ENCODE peak calls at places on chromosomes 3 and 15, in five cellular contexts. One of them, this sample, is unnamed. For H3K4me1, the result is how much of the 10 kb centered on the place peaks cover.

GRCh38 chr15:31453558-31454318 is 127.1 kb downstream of the KLF13 start:
- DNase-seq in A549: no peak
- DNase-seq in H9: peak
- DNase-seq in CD4-positive, CD25-positive, alpha-beta regulatory T cell: no peak
- DNase-seq in Peyer's patch: no peak
- DNase-seq in this sample: no peak

GRCh38 chr3:73419179-73419803 is 205.4 kb downstream of the PDZRN3 start:
- DNase-seq in A549: no peak
- DNase-seq in Peyer's patch: no peak
- DNase-seq in CD4-positive, CD25-positive, alpha-beta regulatory T cell: no peak
- DNase-seq in H9: no peak
- DNase-seq in this sample: no peak

GRCh38 chr3:179971280-179971679 is 65.5 kb downstream of the PEX5L start:
- DNase-seq in A549: no peak
- DNase-seq in Peyer's patch: no peak
- DNase-seq in CD4-positive, CD25-positive, alpha-beta regulatory T cell: no peak
- DNase-seq in H9: no peak
- DNase-seq in this sample: no peak

GRCh38 chr3:33075996-33076395 is 20.9 kb downstream of the GLB1 start:
- DNase-seq in Peyer's patch: no peak
- DNase-seq in A549: no peak
- DNase-seq in H9: no peak
- DNase-seq in CD4-positive, CD25-positive, alpha-beta regulatory T cell: no peak
- DNase-seq in this sample: no peak

GRCh38 chr15:41284425-41285177 is 47.8 kb downstream of the OIP5 start:
- DNase-seq in Peyer's patch: peak
- DNase-seq in H9: no peak
- DNase-seq in A549: peak
- DNase-seq in CD4-positive, CD25-positive, alpha-beta regulatory T cell: peak
- DNase-seq in this sample: no peak

GRCh38 chr3:167728631-167729335 is 5.9 kb downstream of the PDCD10 start:
- DNase-seq in A549: peak
- DNase-seq in Peyer's patch: no peak
- DNase-seq in H9: no peak
- DNase-seq in CD4-positive, CD25-positive, alpha-beta regulatory T cell: no peak
- DNase-seq in this sample: no peak

GRCh38 chr3:103787879-103788278 is 1353.1 kb downstream of the ZPLD1 start:
- DNase-seq in H9: no peak
- DNase-seq in Peyer's patch: no peak
- DNase-seq in CD4-positive, CD25-positive, alpha-beta regulatory T cell: no peak
- DNase-seq in A549: no peak
- DNase-seq in this sample: no peak

GRCh38 chr15:81091889-81092558 is 42.0 kb upstream of the CFAP161 start:
- DNase-seq in CD4-positive, CD25-positive, alpha-beta regulatory T cell: no peak
- DNase-seq in H9: no peak
- DNase-seq in A549: peak
- DNase-seq in Peyer's patch: no peak
- DNase-seq in this sample: no peak

GRCh38 chr3:71461749-71462483 is 121.6 kb downstream of the FOXP1 start:
- DNase-seq in CD4-positive, CD25-positive, alpha-beta regulatory T cell: no peak
- DNase-seq in A549: no peak
- DNase-seq in Peyer's patch: no peak
- DNase-seq in H9: no peak
- DNase-seq in this sample: no peak

GRCh38 chr15:60255390-60255789 is 142.4 kb downstream of the ANXA2 start:
- DNase-seq in A549: peak
- DNase-seq in H9: no peak
- DNase-seq in Peyer's patch: no peak
- DNase-seq in CD4-positive, CD25-positive, alpha-beta regulatory T cell: no peak
- DNase-seq in this sample: peak

GRCh38 chr15:35495075-35495474 is 50.9 kb downstream of the DPH6 start:
- DNase-seq in H9: no peak
- DNase-seq in A549: no peak
- DNase-seq in Peyer's patch: no peak
- DNase-seq in CD4-positive, CD25-positive, alpha-beta regulatory T cell: no peak
- DNase-seq in this sample: no peak

GRCh38 chr3:166013073-166013679 is 176.0 kb upstream of the BCHE start:
- DNase-seq in H9: no peak
- DNase-seq in CD4-positive, CD25-positive, alpha-beta regulatory T cell: no peak
- DNase-seq in A549: peak
- DNase-seq in Peyer's patch: no peak
- DNase-seq in this sample: no peak

GRCh38 chr3:18946524-18946923 is 201.8 kb upstream of the KCNH8 start:
- DNase-seq in Peyer's patch: no peak
- DNase-seq in H9: peak
- DNase-seq in A549: peak
- DNase-seq in CD4-positive, CD25-positive, alpha-beta regulatory T cell: no peak
- DNase-seq in this sample: no peak

GRCh38 chr15:60614862-60615771 is 136.2 kb upstream of the ICE2 start:
- DNase-seq in CD4-positive, CD25-positive, alpha-beta regulatory T cell: no peak
- DNase-seq in A549: no peak
- DNase-seq in Peyer's patch: no peak
- DNase-seq in H9: peak
- DNase-seq in this sample: no peak

GRCh38 chr3:188742755-188743549 is 428.8 kb upstream of the TPRG1 start:
- DNase-seq in A549: no peak
- DNase-seq in Peyer's patch: no peak
- DNase-seq in CD4-positive, CD25-positive, alpha-beta regulatory T cell: no peak
- DNase-seq in H9: no peak
- DNase-seq in this sample: no peak

GRCh38 chr3:36969540-36970432 is 23.1 kb downstream of the EPM2AIP1 start:
- DNase-seq in A549: peak
- DNase-seq in CD4-positive, CD25-positive, alpha-beta regulatory T cell: peak
- DNase-seq in Peyer's patch: peak
- DNase-seq in H9: peak
- DNase-seq in this sample: no peak

GRCh38 chr3:148866261-148866660 is 1.2 kb downstream of the CPA3 start:
- DNase-seq in A549: no peak
- DNase-seq in H9: no peak
- DNase-seq in CD4-positive, CD25-positive, alpha-beta regulatory T cell: no peak
- DNase-seq in Peyer's patch: no peak
- DNase-seq in this sample: no peak

GRCh38 chr15:63049747-63050439 is 7.3 kb downstream of the TPM1 start:
- DNase-seq in A549: peak
- DNase-seq in CD4-positive, CD25-positive, alpha-beta regulatory T cell: no peak
- DNase-seq in Peyer's patch: no peak
- DNase-seq in H9: no peak
- DNase-seq in this sample: no peak

GRCh38 chr3:195752066-195752465 is 31.3 kb downstream of the MUC20 start:
- DNase-seq in CD4-positive, CD25-positive, alpha-beta regulatory T cell: no peak
- DNase-seq in A549: no peak
- DNase-seq in H9: no peak
- DNase-seq in Peyer's patch: no peak
- DNase-seq in this sample: no peak

GRCh38 chr3:157104521-157104920 is 55.4 kb downstream of the CCNL1 start:
- DNase-seq in H9: no peak
- DNase-seq in A549: no peak
- DNase-seq in Peyer's patch: no peak
- DNase-seq in CD4-positive, CD25-positive, alpha-beta regulatory T cell: no peak
- DNase-seq in this sample: no peak

GRCh38 chr15:68316061-68316804 is 38.7 kb downstream of the FEM1B start:
- DNase-seq in H9: peak
- DNase-seq in Peyer's patch: no peak
- DNase-seq in A549: peak
- DNase-seq in CD4-positive, CD25-positive, alpha-beta regulatory T cell: no peak
- DNase-seq in this sample: no peak

GRCh38 chr15:36501063-36501678 is 78.3 kb upstream of the CDIN1 start:
- DNase-seq in Peyer's patch: no peak
- DNase-seq in CD4-positive, CD25-positive, alpha-beta regulatory T cell: peak
- DNase-seq in H9: peak
- DNase-seq in A549: peak
- DNase-seq in this sample: no peak

GRCh38 chr3:62551556-62551955 is 178.2 kb upstream of the FEZF2 start:
- DNase-seq in A549: no peak
- DNase-seq in Peyer's patch: no peak
- DNase-seq in CD4-positive, CD25-positive, alpha-beta regulatory T cell: no peak
- DNase-seq in H9: no peak
- DNase-seq in this sample: no peak

GRCh38 chr3:171044384-171044783 is 17.9 kb upstream of the SLC2A2 start:
- DNase-seq in CD4-positive, CD25-positive, alpha-beta regulatory T cell: no peak
- DNase-seq in H9: no peak
- DNase-seq in Peyer's patch: no peak
- DNase-seq in A549: no peak
- DNase-seq in this sample: no peak

GRCh38 chr3:197490098-197490497 is 65.7 kb downstream of the BDH1 start:
- DNase-seq in Peyer's patch: no peak
- DNase-seq in H9: peak
- DNase-seq in A549: peak
- DNase-seq in CD4-positive, CD25-positive, alpha-beta regulatory T cell: no peak
- DNase-seq in this sample: no peak

GRCh38 chr3:126517291-126517951 is at the start of gene UROC1:
- DNase-seq in Peyer's patch: no peak
- DNase-seq in H9: no peak
- DNase-seq in A549: no peak
- DNase-seq in CD4-positive, CD25-positive, alpha-beta regulatory T cell: no peak
- DNase-seq in this sample: no peak

GRCh38 chr15:63531586-63531985 is 27.2 kb downstream of the USP3 start:
- DNase-seq in Peyer's patch: no peak
- DNase-seq in CD4-positive, CD25-positive, alpha-beta regulatory T cell: no peak
- DNase-seq in A549: no peak
- DNase-seq in H9: no peak
- DNase-seq in this sample: no peak

GRCh38 chr15:86398986-86399677 is 319.5 kb downstream of the AGBL1 start:
- DNase-seq in CD4-positive, CD25-positive, alpha-beta regulatory T cell: no peak
- DNase-seq in A549: no peak
- DNase-seq in H9: no peak
- DNase-seq in Peyer's patch: no peak
- DNase-seq in this sample: no peak

DNA sequence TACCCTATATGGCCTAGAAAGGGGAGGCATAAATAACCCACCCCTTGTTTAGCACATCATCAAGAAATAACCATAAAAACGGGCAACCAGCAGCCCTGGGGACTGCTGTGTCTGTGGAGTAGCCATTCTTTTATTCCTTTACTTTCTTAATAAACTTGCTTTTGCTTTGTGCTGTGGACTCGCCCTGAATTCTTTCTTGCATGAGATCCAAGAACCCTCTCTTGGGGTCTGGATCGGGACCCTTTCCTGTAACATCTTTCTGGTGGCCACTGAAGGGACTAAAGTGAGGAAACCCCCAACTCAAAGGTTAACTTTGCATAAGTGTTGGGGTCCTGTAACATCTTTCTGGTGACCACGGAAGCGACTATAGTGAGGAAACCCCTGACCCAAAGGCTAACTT is 15.7 kb upstream of the HHATL start:
- DNase-seq in H9: peak
- DNase-seq in CD4-positive, CD25-positive, alpha-beta regulatory T cell: no peak
- DNase-seq in A549: no peak
- DNase-seq in Peyer's patch: no peak
- DNase-seq in this sample: no peak
- H3K4me1 ChIP-seq in H9: under half
- H3K4me1 ChIP-seq in CD4-positive, CD25-positive, alpha-beta regulatory T cell: under half
- H3K4me1 ChIP-seq in A549: under half
- H3K4me1 ChIP-seq in Peyer's patch: under half
- H3K4me1 ChIP-seq in this sample: under half

GRCh38 chr3:12924437-12924836 is 83.1 kb upstream of the RPL32 start:
- DNase-seq in A549: no peak
- DNase-seq in CD4-positive, CD25-positive, alpha-beta regulatory T cell: no peak
- DNase-seq in Peyer's patch: peak
- DNase-seq in H9: no peak
- DNase-seq in this sample: no peak
- H3K4me1 ChIP-seq in A549: under half
- H3K4me1 ChIP-seq in CD4-positive, CD25-positive, alpha-beta regulatory T cell: under half
- H3K4me1 ChIP-seq in Peyer's patch: under half
- H3K4me1 ChIP-seq in H9: under half
- H3K4me1 ChIP-seq in this sample: under half

DNA sequence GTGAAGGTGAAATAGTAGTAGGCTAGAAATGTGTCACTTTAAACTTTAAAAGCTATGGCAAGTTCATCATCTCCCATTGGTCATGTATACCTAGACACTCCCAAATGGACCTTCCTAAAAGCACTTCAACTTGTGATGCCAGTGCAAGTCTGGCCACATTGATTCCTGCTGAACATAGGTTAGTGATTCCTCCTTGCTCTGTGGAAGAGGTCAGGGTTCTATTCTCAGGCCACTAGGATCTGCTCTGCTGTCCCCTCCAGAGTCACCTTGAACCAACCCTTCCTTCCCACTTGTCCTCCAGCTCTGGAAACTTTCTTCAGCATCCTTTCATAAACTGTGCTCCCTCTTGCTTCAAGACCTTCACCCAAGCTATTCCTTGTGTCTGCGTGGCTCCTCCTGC is 301.7 kb downstream of the RPLP1 start:
- DNase-seq in H9: no peak
- DNase-seq in Peyer's patch: no peak
- DNase-seq in A549: no peak
- DNase-seq in CD4-positive, CD25-positive, alpha-beta regulatory T cell: no peak
- DNase-seq in this sample: no peak
- H3K4me1 ChIP-seq in H9: under half
- H3K4me1 ChIP-seq in Peyer's patch: under half
- H3K4me1 ChIP-seq in A549: under half
- H3K4me1 ChIP-seq in CD4-positive, CD25-positive, alpha-beta regulatory T cell: half or more
- H3K4me1 ChIP-seq in this sample: under half

GRCh38 chr15:77609558-77609957 is 23.2 kb downstream of the LINGO1 start:
- DNase-seq in Peyer's patch: no peak
- DNase-seq in H9: no peak
- DNase-seq in CD4-positive, CD25-positive, alpha-beta regulatory T cell: no peak
- DNase-seq in A549: no peak
- DNase-seq in this sample: no peak
- H3K4me1 ChIP-seq in Peyer's patch: under half
- H3K4me1 ChIP-seq in H9: under half
- H3K4me1 ChIP-seq in CD4-positive, CD25-positive, alpha-beta regulatory T cell: under half
- H3K4me1 ChIP-seq in A549: under half
- H3K4me1 ChIP-seq in this sample: under half

DNA sequence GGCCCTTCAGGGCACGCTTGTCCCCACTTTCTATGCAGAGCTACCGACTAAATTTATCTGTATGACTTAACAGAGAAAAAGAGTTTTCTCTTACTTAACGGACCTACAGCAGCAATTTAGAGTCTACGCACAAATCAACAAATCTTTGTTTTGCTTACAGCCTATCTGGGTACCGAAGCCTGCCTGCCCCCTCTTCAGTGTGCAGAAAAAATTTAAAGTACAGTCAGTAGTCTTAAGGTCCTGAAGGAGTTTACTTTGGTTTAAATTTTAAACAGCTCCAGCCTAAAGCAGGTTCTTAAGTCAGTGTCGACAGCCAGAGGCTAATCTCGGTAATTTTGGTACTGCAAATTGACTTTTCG is 570 bp downstream of the SACM1L start:
- DNase-seq in H9: no peak
- DNase-seq in Peyer's patch: no peak
- DNase-seq in CD4-positive, CD25-positive, alpha-beta regulatory T cell: peak
- DNase-seq in A549: no peak
- DNase-seq in this sample: no peak
- H3K4me1 ChIP-seq in H9: under half
- H3K4me1 ChIP-seq in Peyer's patch: half or more
- H3K4me1 ChIP-seq in CD4-positive, CD25-positive, alpha-beta regulatory T cell: half or more
- H3K4me1 ChIP-seq in A549: under half
- H3K4me1 ChIP-seq in this sample: under half

GRCh38 chr3:124659175-124659574 is 71.1 kb upstream of the UMPS start:
- DNase-seq in H9: no peak
- DNase-seq in Peyer's patch: no peak
- DNase-seq in A549: no peak
- DNase-seq in CD4-positive, CD25-positive, alpha-beta regulatory T cell: no peak
- DNase-seq in this sample: no peak
- H3K4me1 ChIP-seq in H9: under half
- H3K4me1 ChIP-seq in Peyer's patch: under half
- H3K4me1 ChIP-seq in A549: under half
- H3K4me1 ChIP-seq in CD4-positive, CD25-positive, alpha-beta regulatory T cell: under half
- H3K4me1 ChIP-seq in this sample: under half

This sample was measured in tibial nerve.